ENCODE peak calls at places on chromosomes 5 and 9, in eight cellular contexts. J is stimulated activated effector memory CD8-positive, alpha-beta T cell treated with anti-CD3 and anti-CD28 coated beads, Interleukin-12 subunit alpha, Interleukin-12 subunit beta, amount 100 ng/mL, for 72 hours; D is mucosa of gallbladder; O is activated CD4-positive, alpha-beta T cell treated with anti-CD3 and anti-CD28 coated beads for 4 hours; P is posterior cingulate gyrus; N is stimulated activated CD4-positive, alpha-beta T cell treated with anti-CD3 and anti-CD28 coated beads, Interleukin-12 subunit alpha, Interleukin-12 subunit beta, amount 100 ng/mL, for 48 hours; H is occipital lobe; G is germinal center. Z is an unnamed sample.
A peak's percentile ranks its signal among the peaks of the same experiment; 100 is the strongest.

GRCh38 chr9:111036946-111037743 is 1.1 kb downstream of the LPAR1 start:
- DNase-seq in J (no peak), D (no peak), O (no peak), P (no peak), N (no peak), H (no peak), G (no peak), Z (no peak)

GRCh38 chr5:61332891-61333350 is 863 bp downstream of the ZSWIM6 start:
- DNase-seq in J (peak; percentile 68), D (peak; percentile 37), O (peak; percentile 20), P (peak; percentile 82), N (no peak), H (no peak), G (peak; percentile 29), Z (peak; percentile 22)

GRCh38 chr5:143933434-143933833 is 121.5 kb downstream of the HMHB1 start:
- DNase-seq in J (no peak), D (no peak), O (no peak), P (no peak), N (no peak), H (no peak), G (no peak), Z (no peak)

GRCh38 chr9:133075925-133076324 is 14.1 kb downstream of the CEL start:
- DNase-seq in J (no peak), D (no peak), O (no peak), P (no peak), N (no peak), H (no peak), G (no peak), Z (no peak)

GRCh38 chr5:94911285-94911684 is 292.8 kb downstream of the SLF1 start:
- DNase-seq in J (no peak), D (no peak), O (no peak), P (no peak), N (no peak), H (no peak), G (no peak), Z (no peak)

GRCh38 chr5:57566914-57567313 is 84.3 kb upstream of the ACTBL2 start:
- DNase-seq in J (no peak), D (no peak), O (no peak), P (no peak), N (no peak), H (no peak), G (no peak), Z (no peak)

GRCh38 chr5:109905906-109906305 is 216.2 kb downstream of the MAN2A1 start:
- DNase-seq in J (no peak), D (no peak), O (no peak), P (no peak), N (no peak), H (no peak), G (no peak), Z (no peak)

GRCh38 chr5:55578771-55579170 is 44.0 kb upstream of the PLPP1 start:
- DNase-seq in J (no peak), D (no peak), O (no peak), P (no peak), N (no peak), H (no peak), G (no peak), Z (no peak)

GRCh38 chr5:123450641-123451421 is 27.6 kb upstream of the CEP120 start:
- DNase-seq in J (no peak), D (no peak), O (no peak), P (no peak), N (no peak), H (no peak), G (no peak), Z (no peak)

GRCh38 chr5:130213607-130214006 is 309.3 kb downstream of the CHSY3 start:
- DNase-seq in J (no peak), D (no peak), O (no peak), P (no peak), N (no peak), H (no peak), G (no peak), Z (no peak)

GRCh38 chr5:36073595-36074216 is 7.0 kb upstream of the UGT3A2 start:
- DNase-seq in J (no peak), D (no peak), O (no peak), P (no peak), N (no peak), H (no peak), G (peak; percentile 14), Z (no peak)

GRCh38 chr9:120780367-120780766 is 12.8 kb downstream of the FBXW2 start:
- DNase-seq in J (no peak), D (no peak), O (no peak), P (no peak), N (no peak), H (no peak), G (no peak), Z (no peak)

Z was measured in T-helper 17 cell.